ENCODE peak calls at places on chromosomes 4 and X, in four cellular contexts. G, R, T and E are unnamed samples.

GRCh38 chr4:16677545-16677944 is 220.9 kb downstream of the LDB2 start:
- DNase-seq in R (no peak), G (no peak), T (no peak), E (no peak)

GRCh38 chr4:26533685-26534084 is 43.4 kb upstream of the CCKAR start:
- DNase-seq in T (no peak), G (no peak), R (no peak), E (no peak)

GRCh38 chr4:10620935-10621488 is 63.6 kb downstream of the CLNK start:
- DNase-seq in R (no peak), G (no peak), T (no peak), E (no peak)

GRCh38 chr4:22678851-22679517 is 13.8 kb upstream of the GBA3 start:
- DNase-seq in R (no peak), G (no peak), T (no peak), E (no peak)

GRCh38 chrX:13059676-13060499 is 15.5 kb upstream of the FAM9C start:
- DNase-seq in G (peak), T (no peak), R (no peak), E (peak)

GRCh38 chr4:145075742-145076472 is 22.1 kb downstream of the ANAPC10 start:
- DNase-seq in T (no peak), R (no peak), G (no peak), E (no peak)

GRCh38 chr4:52670121-52670520 is 11.0 kb upstream of the USP46 start:
- DNase-seq in G (no peak), T (no peak), R (no peak), E (no peak)

GRCh38 chrX:155326610-155327009 is 7.8 kb downstream of the CLIC2 start:
- DNase-seq in R (no peak), T (no peak), G (no peak), E (no peak)

GRCh38 chrX:136159615-136160025 is 12.3 kb downstream of the FHL1 start:
- DNase-seq in G (no peak), T (no peak), R (no peak), E (peak)

GRCh38 chrX:50876551-50876950 is 34.0 kb upstream of the BMP15 start:
- DNase-seq in T (no peak), R (no peak), G (no peak), E (no peak)

GRCh38 chrX:110964761-110965160 is 131.2 kb upstream of the PAK3 start:
- DNase-seq in T (no peak), G (no peak), R (no peak), E (no peak)

GRCh38 chrX:33908074-33908473 is 224.0 kb downstream of the FAM47A start:
- DNase-seq in G (no peak), T (no peak), R (no peak), E (no peak)

GRCh38 chr4:67437974-67438713 is 107.2 kb downstream of the CENPC start:
- DNase-seq in G (no peak), T (no peak), R (peak), E (peak)

GRCh38 chr4:78222575-78223186 is 165.6 kb downstream of the FRAS1 start:
- DNase-seq in R (no peak), T (no peak), G (no peak), E (no peak)

GRCh38 chrX:49627030-49627777 is 28.4 kb downstream of the GAGE1 start:
- DNase-seq in G (peak), T (no peak), R (no peak), E (peak)

GRCh38 chr4:129583868-129584267 is 487.9 kb downstream of the C4orf33 start:
- DNase-seq in R (no peak), T (no peak), G (no peak), E (peak)

GRCh38 chr4:43496188-43496587 is 603.7 kb downstream of the GRXCR1 start:
- DNase-seq in R (no peak), T (no peak), G (no peak), E (peak)

GRCh38 chrX:154351183-154352011 is 23.0 kb downstream of the FLNA start:
- DNase-seq in T (peak), G (no peak), R (no peak), E (no peak)

GRCh38 chr4:48234575-48234974 is 35.1 kb downstream of the TEC start:
- DNase-seq in R (no peak), T (no peak), G (no peak), E (no peak)

GRCh38 chr4:86791126-86791525 is 58.1 kb downstream of the SLC10A6 start:
- DNase-seq in R (no peak), T (no peak), G (no peak), E (no peak)

GRCh38 chr4:3239342-3239741 is 9.6 kb upstream of the MSANTD1 start:
- DNase-seq in T (no peak), G (no peak), R (no peak), E (no peak)

GRCh38 chrX:44568196-44568595 is 25.5 kb upstream of the FUNDC1 start:
- DNase-seq in R (no peak), T (no peak), G (no peak), E (no peak)